ENCODE peak calls at places on chromosomes 13 and 19, in five cellular contexts. One of them, this sample, is unnamed.
A peak's percentile ranks its signal among the peaks of the same experiment; 100 is the strongest.

GRCh38 chr13:99856021-99856420 is 115.5 kb downstream of the ZIC5 start:
- DNase-seq in GM23338: no peak
- DNase-seq in keratinocyte: no peak
- DNase-seq in GM23248: no peak
- DNase-seq in HepG2: no peak
- DNase-seq in this sample: no peak

GRCh38 chr19:45123440-45123850 is 30.5 kb downstream of the PPP1R37 start:
- DNase-seq in HepG2: no peak
- DNase-seq in GM23248: no peak
- DNase-seq in keratinocyte: no peak
- DNase-seq in GM23338: no peak
- DNase-seq in this sample: no peak

GRCh38 chr19:38656171-38656981 is 8.9 kb downstream of the ACTN4 start:
- DNase-seq in HepG2: peak; percentile 95
- DNase-seq in GM23248: peak; percentile 79
- DNase-seq in keratinocyte: no peak
- DNase-seq in GM23338: no peak
- DNase-seq in this sample: peak; percentile 66

GRCh38 chr19:16496613-16496983 is 404 bp downstream of the C19orf44 start:
- DNase-seq in HepG2: no peak
- DNase-seq in GM23338: peak; percentile 18
- DNase-seq in keratinocyte: no peak
- DNase-seq in GM23248: peak; percentile 91
- DNase-seq in this sample: no peak

GRCh38 chr19:34345934-34346333 is 19.1 kb upstream of the GPI start:
- DNase-seq in HepG2: peak; percentile 63
- DNase-seq in GM23248: peak; percentile 88
- DNase-seq in keratinocyte: peak; percentile 75
- DNase-seq in GM23338: peak; percentile 95
- DNase-seq in this sample: peak; percentile 69

GRCh38 chr19:55248166-55248675 is 10.6 kb downstream of the PPP6R1 start:
- DNase-seq in GM23338: no peak
- DNase-seq in keratinocyte: no peak
- DNase-seq in GM23248: no peak
- DNase-seq in HepG2: no peak
- DNase-seq in this sample: no peak

GRCh38 chr19:32977269-32977668 is 5.2 kb downstream of the FAAP24 start:
- DNase-seq in keratinocyte: no peak
- DNase-seq in GM23248: no peak
- DNase-seq in HepG2: no peak
- DNase-seq in GM23338: no peak
- DNase-seq in this sample: no peak

GRCh38 chr13:21282065-21282464 is 105.6 kb downstream of the MRPL57 start:
- DNase-seq in HepG2: peak; percentile 51
- DNase-seq in GM23248: no peak
- DNase-seq in keratinocyte: no peak
- DNase-seq in GM23338: no peak
- DNase-seq in this sample: no peak

GRCh38 chr19:5150331-5150901 is 181.5 kb downstream of the KDM4B start:
- DNase-seq in GM23248: no peak
- DNase-seq in HepG2: no peak
- DNase-seq in GM23338: no peak
- DNase-seq in keratinocyte: no peak
- DNase-seq in this sample: no peak

GRCh38 chr19:5149930-5150329 is 181.0 kb downstream of the KDM4B start:
- DNase-seq in keratinocyte: no peak
- DNase-seq in HepG2: no peak
- DNase-seq in GM23338: no peak
- DNase-seq in GM23248: no peak
- DNase-seq in this sample: no peak

GRCh38 chr19:5149508-5149907 is 180.6 kb downstream of the KDM4B start:
- DNase-seq in keratinocyte: no peak
- DNase-seq in GM23338: no peak
- DNase-seq in GM23248: no peak
- DNase-seq in HepG2: no peak
- DNase-seq in this sample: no peak

GRCh38 chr19:5152013-5152763 is 183.3 kb downstream of the KDM4B start:
- DNase-seq in HepG2: no peak
- DNase-seq in keratinocyte: no peak
- DNase-seq in GM23338: no peak
- DNase-seq in GM23248: no peak
- DNase-seq in this sample: no peak

GRCh38 chr19:5150902-5151741 is 182.2 kb downstream of the KDM4B start:
- DNase-seq in GM23248: no peak
- DNase-seq in GM23338: peak; percentile 60
- DNase-seq in HepG2: no peak
- DNase-seq in keratinocyte: no peak
- DNase-seq in this sample: no peak
- H3K4me3 ChIP-seq in GM23248: no peak overlapping the region
- H3K4me3 ChIP-seq in GM23338: peak overlapping the region; percentile 35
- H3K4me3 ChIP-seq in HepG2: no peak overlapping the region
- H3K4me3 ChIP-seq in keratinocyte: no peak overlapping the region
- H3K4me3 ChIP-seq in this sample: no peak overlapping the region

GRCh38 chr13:112062047-112062618 is 4.8 kb upstream of the SOX1 start:
- DNase-seq in HepG2: no peak
- DNase-seq in keratinocyte: no peak
- DNase-seq in GM23248: no peak
- DNase-seq in GM23338: no peak
- DNase-seq in this sample: no peak
- TF ChIP-seq EZH2 in HepG2: no peak
- TF ChIP-seq EZH2 in keratinocyte: no peak
- TF ChIP-seq EZH2 in GM23248: no peak
- TF ChIP-seq EZH2 in GM23338: peak; percentile 54
- TF ChIP-seq EZH2 in this sample: no peak

GRCh38 chr13:67146523-67147130 is 83.5 kb downstream of the PCDH9 start:
- DNase-seq in GM23338: no peak
- DNase-seq in keratinocyte: no peak
- DNase-seq in GM23248: no peak
- DNase-seq in HepG2: no peak
- DNase-seq in this sample: no peak
- H3K4me3 ChIP-seq in GM23338: no peak overlapping the region
- H3K4me3 ChIP-seq in keratinocyte: no peak overlapping the region
- H3K4me3 ChIP-seq in GM23248: no peak overlapping the region
- H3K4me3 ChIP-seq in HepG2: no peak overlapping the region
- H3K4me3 ChIP-seq in this sample: no peak overlapping the region

DNA sequence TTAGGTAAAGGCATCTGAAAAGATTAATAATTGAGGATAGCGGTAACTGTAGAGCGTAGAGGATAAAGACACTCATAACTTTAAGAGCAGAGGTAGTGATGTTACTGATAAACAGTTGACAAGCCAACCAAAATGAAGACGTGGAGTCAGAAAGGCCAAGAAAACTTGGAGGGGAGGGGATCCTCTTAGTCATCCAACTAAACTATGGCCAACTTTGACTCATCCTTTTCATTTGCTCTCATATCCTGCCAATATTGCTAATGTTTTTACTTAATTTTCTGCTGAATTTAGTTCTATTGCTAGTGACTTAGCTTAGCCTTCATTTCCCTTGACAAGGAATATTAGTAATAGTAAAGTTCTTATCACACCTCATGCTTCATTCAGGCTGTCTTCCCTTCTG is 13.4 kb downstream of the ITGBL1 start:
- DNase-seq in keratinocyte: no peak
- DNase-seq in GM23248: peak; percentile 77
- DNase-seq in GM23338: no peak
- DNase-seq in HepG2: no peak
- DNase-seq in this sample: no peak
- TF ChIP-seq EZH2 in keratinocyte: no peak
- TF ChIP-seq EZH2 in GM23248: no peak
- TF ChIP-seq EZH2 in GM23338: no peak
- TF ChIP-seq EZH2 in HepG2: no peak
- TF ChIP-seq EZH2 in this sample: no peak

This sample was measured in DND-41.